ENCODE peak calls at places on chromosomes 7 and 10, in eight cellular contexts. N, P, J, A, G, F, D and S are unnamed samples.
A peak's percentile ranks its signal among the peaks of the same experiment; 100 is the strongest.

GRCh38 chr10:95276367-95277200 is 14.2 kb downstream of the PDLIM1 start:
- DNase-seq in A (no peak), G (no peak), D (no peak), J (no peak), F (no peak), P (no peak), N (no peak), S (no peak)

GRCh38 chr10:16724509-16724908 is 92.7 kb downstream of the RSU1 start:
- DNase-seq in J (no peak), A (no peak), F (no peak), N (no peak), D (no peak), P (no peak), G (no peak), S (no peak)

GRCh38 chr10:132642732-132643008 is 105.1 kb downstream of the INPP5A start:
- DNase-seq in F (no peak), N (no peak), J (no peak), P (no peak), D (no peak), A (no peak), G (no peak), S (no peak)

GRCh38 chr7:47435889-47436312 is 146.0 kb downstream of the TNS3 start:
- DNase-seq in D (no peak), G (no peak), A (peak; percentile 53), F (peak; percentile 47), N (peak; percentile 72), P (peak; percentile 69), J (peak; percentile 58), S (no peak)

GRCh38 chr7:150727381-150727780 is 9.8 kb upstream of the GIMAP5 start:
- DNase-seq in P (no peak), N (no peak), A (no peak), J (no peak), F (no peak), G (no peak), D (no peak), S (no peak)

GRCh38 chr7:67364441-67365017 is 367.9 kb downstream of the TYW1 start:
- DNase-seq in J (peak; percentile 44), F (peak; percentile 5), G (no peak), A (no peak), D (no peak), P (no peak), N (no peak), S (no peak)

GRCh38 chr10:560314-560992 is 129.0 kb downstream of the DIP2C start:
- DNase-seq in D (no peak), P (no peak), G (no peak), F (no peak), J (no peak), A (no peak), N (no peak), S (no peak)

GRCh38 chr7:45224832-45225231 is 67.2 kb downstream of the RAMP3 start:
- DNase-seq in D (no peak), A (no peak), P (no peak), F (peak; percentile 67), G (no peak), N (no peak), J (peak; percentile 56), S (no peak)

GRCh38 chr10:31864834-31865518 is 63.7 kb downstream of the ARHGAP12 start:
- DNase-seq in A (peak; percentile 26), G (no peak), D (no peak), P (no peak), N (no peak), F (no peak), J (no peak), S (no peak)

GRCh38 chr10:93710333-93710909 is 8.0 kb upstream of the FRA10AC1 start:
- DNase-seq in N (no peak), J (no peak), D (no peak), F (no peak), A (no peak), G (no peak), P (no peak), S (no peak)

GRCh38 chr10:93124580-93125318 is 51.1 kb downstream of the CYP26A1 start:
- DNase-seq in G (peak; percentile 87), P (no peak), D (no peak), N (no peak), J (no peak), A (no peak), F (no peak), S (no peak)

GRCh38 chr7:128189231-128189930 is 51.7 kb upstream of the LEP start:
- DNase-seq in G (no peak), A (no peak), P (no peak), D (peak; percentile 59), F (no peak), N (no peak), J (peak; percentile 6), S (no peak)

GRCh38 chr10:35339946-35340345 is 3.6 kb downstream of the CCNY start:
- DNase-seq in N (no peak), D (no peak), G (no peak), F (no peak), P (no peak), J (no peak), A (peak; percentile 25), S (no peak)

GRCh38 chr7:45145881-45146280 is 11.7 kb upstream of the RAMP3 start:
- DNase-seq in A (no peak), D (peak; percentile 56), G (no peak), N (no peak), P (no peak), F (no peak), J (no peak), S (no peak)

GRCh38 chr10:71268247-71268691 is 50.8 kb upstream of the SLC29A3 start:
- DNase-seq in J (peak; percentile 48), N (peak; percentile 61), D (no peak), F (peak; percentile 41), A (no peak), P (no peak), G (no peak), S (no peak)
- TF ChIP-seq CTCF in J (no peak), N (peak; percentile 50), D (peak; percentile 24), F (peak; percentile 44), A (peak; percentile 62), P (no peak), G (no peak), S (no peak)

GRCh38 chr7:3922175-3922635 is 621.2 kb downstream of the SDK1 start:
- DNase-seq in N (no peak), A (peak; percentile 91), F (peak; percentile 20), D (no peak), P (peak; percentile 16), G (peak; percentile 11), J (peak; percentile 50), S (no peak)
- TF ChIP-seq CTCF in N (no peak), A (peak; percentile 51), F (no peak), D (peak; percentile 16), P (no peak), G (no peak), J (no peak), S (no peak)

GRCh38 chr7:78924581-78924980 is 528.9 kb downstream of the MAGI2 start:
- DNase-seq in P (no peak), J (no peak), A (peak; percentile 40), F (no peak), D (no peak), N (no peak), G (no peak), S (no peak)
- TF ChIP-seq CTCF in P (no peak), J (peak; percentile 33), A (peak; percentile 49), F (peak; percentile 37), D (peak; percentile 6), N (no peak), G (no peak), S (no peak)

GRCh38 chr7:106678795-106679152 is 17.8 kb upstream of the CCDC71L start:
- DNase-seq in A (no peak), G (no peak), D (no peak), N (no peak), F (no peak), J (no peak), P (no peak), S (no peak)
- TF ChIP-seq CTCF in A (no peak), G (no peak), D (no peak), N (no peak), F (no peak), J (no peak), P (no peak), S (no peak)

GRCh38 chr10:79315602-79315920 is 31.7 kb upstream of the PPIF start:
- DNase-seq in F (no peak), J (no peak), D (no peak), G (no peak), A (no peak), P (no peak), N (no peak), S (no peak)

GRCh38 chr10:79319372-79319771 is 27.9 kb upstream of the PPIF start:
- DNase-seq in J (no peak), G (no peak), N (no peak), P (no peak), D (peak; percentile 66), F (no peak), A (no peak), S (no peak)

GRCh38 chr10:79314761-79315601 is 32.3 kb upstream of the PPIF start:
- DNase-seq in J (no peak), N (no peak), G (no peak), P (no peak), A (no peak), F (no peak), D (peak; percentile 74), S (no peak)

GRCh38 chr10:79318369-79318768 is 28.9 kb upstream of the PPIF start:
- DNase-seq in D (peak; percentile 80), N (no peak), G (no peak), F (no peak), J (no peak), P (no peak), A (no peak), S (no peak)

GRCh38 chr10:79316671-79317431 is 30.4 kb upstream of the PPIF start:
- DNase-seq in F (no peak), N (no peak), P (no peak), J (no peak), D (peak; percentile 80), G (peak; percentile 60), A (peak; percentile 42), S (peak; percentile 71)
- TF ChIP-seq CTCF in F (no peak), N (no peak), P (no peak), J (no peak), D (no peak), G (peak; percentile 22), A (no peak), S (no peak)